ENCODE peak calls at places on chromosome 19, in five cellular contexts. One of them, this sample, is unnamed.

GRCh38 chr19:31231181-31231580 is 118.1 kb downstream of the TSHZ3 start:
- DNase-seq in hepatocyte: no peak
- DNase-seq in AG09319: no peak
- DNase-seq in astrocyte of the cerebellum: peak
- DNase-seq in epithelial cell of esophagus: no peak
- DNase-seq in this sample: no peak

GRCh38 chr19:38666662-38667448 is 19.4 kb downstream of the ACTN4 start:
- DNase-seq in hepatocyte: peak
- DNase-seq in AG09319: no peak
- DNase-seq in astrocyte of the cerebellum: peak
- DNase-seq in epithelial cell of esophagus: peak
- DNase-seq in this sample: no peak

GRCh38 chr19:50975766-50976165 is 6.4 kb upstream of the KLK6 start:
- DNase-seq in hepatocyte: peak
- DNase-seq in AG09319: no peak
- DNase-seq in astrocyte of the cerebellum: no peak
- DNase-seq in epithelial cell of esophagus: peak
- DNase-seq in this sample: no peak

GRCh38 chr19:30097746-30098280 is 155.8 kb downstream of the URI1 start:
- DNase-seq in hepatocyte: no peak
- DNase-seq in AG09319: no peak
- DNase-seq in astrocyte of the cerebellum: no peak
- DNase-seq in epithelial cell of esophagus: no peak
- DNase-seq in this sample: no peak

GRCh38 chr19:1102407-1103106 is 1.2 kb upstream of the GPX4 start:
- DNase-seq in hepatocyte: peak
- DNase-seq in AG09319: peak
- DNase-seq in astrocyte of the cerebellum: peak
- DNase-seq in epithelial cell of esophagus: peak
- DNase-seq in this sample: peak

GRCh38 chr19:19540707-19541515 is 2.8 kb downstream of the CILP2 start:
- DNase-seq in hepatocyte: peak
- DNase-seq in AG09319: no peak
- DNase-seq in astrocyte of the cerebellum: no peak
- DNase-seq in epithelial cell of esophagus: peak
- DNase-seq in this sample: no peak

GRCh38 chr19:4369888-4370260 is 26.5 kb downstream of the MPND start:
- DNase-seq in hepatocyte: no peak
- DNase-seq in AG09319: no peak
- DNase-seq in astrocyte of the cerebellum: no peak
- DNase-seq in epithelial cell of esophagus: peak
- DNase-seq in this sample: no peak

GRCh38 chr19:38290631-38291147 is 13.4 kb upstream of the C19orf33 start:
- DNase-seq in hepatocyte: peak
- DNase-seq in AG09319: peak
- DNase-seq in astrocyte of the cerebellum: peak
- DNase-seq in epithelial cell of esophagus: peak
- DNase-seq in this sample: no peak

GRCh38 chr19:45852145-45852750 is 10.7 kb downstream of the SYMPK start:
- DNase-seq in hepatocyte: no peak
- DNase-seq in AG09319: no peak
- DNase-seq in astrocyte of the cerebellum: no peak
- DNase-seq in epithelial cell of esophagus: no peak
- DNase-seq in this sample: no peak

GRCh38 chr19:17762505-17763229 is 11.4 kb downstream of the FCHO1 start:
- DNase-seq in hepatocyte: no peak
- DNase-seq in AG09319: no peak
- DNase-seq in astrocyte of the cerebellum: peak
- DNase-seq in epithelial cell of esophagus: peak
- DNase-seq in this sample: no peak

GRCh38 chr19:18912933-18913332 is 6.3 kb downstream of the COPE start:
- DNase-seq in hepatocyte: no peak
- DNase-seq in AG09319: no peak
- DNase-seq in astrocyte of the cerebellum: no peak
- DNase-seq in epithelial cell of esophagus: no peak
- DNase-seq in this sample: no peak

GRCh38 chr19:17335575-17335974 is 920 bp upstream of the ANO8 start:
- DNase-seq in hepatocyte: peak
- DNase-seq in AG09319: no peak
- DNase-seq in astrocyte of the cerebellum: no peak
- DNase-seq in epithelial cell of esophagus: no peak
- DNase-seq in this sample: no peak

GRCh38 chr19:49836176-49837008 is 14.6 kb upstream of the PTOV1 start:
- DNase-seq in hepatocyte: no peak
- DNase-seq in AG09319: no peak
- DNase-seq in astrocyte of the cerebellum: no peak
- DNase-seq in epithelial cell of esophagus: no peak
- DNase-seq in this sample: no peak

GRCh38 chr19:47152205-47152604 is 21.6 kb downstream of the SAE1 start:
- DNase-seq in hepatocyte: no peak
- DNase-seq in AG09319: no peak
- DNase-seq in astrocyte of the cerebellum: no peak
- DNase-seq in epithelial cell of esophagus: no peak
- DNase-seq in this sample: no peak

GRCh38 chr19:39752390-39752789 is 14.6 kb upstream of the CLC start:
- DNase-seq in hepatocyte: no peak
- DNase-seq in AG09319: no peak
- DNase-seq in astrocyte of the cerebellum: no peak
- DNase-seq in epithelial cell of esophagus: no peak
- DNase-seq in this sample: no peak

GRCh38 chr19:39745645-39746044 is 7.8 kb upstream of the CLC start:
- DNase-seq in hepatocyte: no peak
- DNase-seq in AG09319: no peak
- DNase-seq in astrocyte of the cerebellum: no peak
- DNase-seq in epithelial cell of esophagus: no peak
- DNase-seq in this sample: no peak

GRCh38 chr19:39752795-39753194 is 15.0 kb upstream of the CLC start:
- DNase-seq in hepatocyte: no peak
- DNase-seq in AG09319: no peak
- DNase-seq in astrocyte of the cerebellum: no peak
- DNase-seq in epithelial cell of esophagus: no peak
- DNase-seq in this sample: no peak

GRCh38 chr19:39746836-39747529 is 9.2 kb upstream of the CLC start:
- DNase-seq in hepatocyte: no peak
- DNase-seq in AG09319: no peak
- DNase-seq in astrocyte of the cerebellum: no peak
- DNase-seq in epithelial cell of esophagus: no peak
- DNase-seq in this sample: no peak
- TF ChIP-seq CTCF in hepatocyte: no peak
- TF ChIP-seq CTCF in AG09319: no peak
- TF ChIP-seq CTCF in astrocyte of the cerebellum: no peak
- TF ChIP-seq CTCF in epithelial cell of esophagus: no peak
- TF ChIP-seq CTCF in this sample: no peak

DNA sequence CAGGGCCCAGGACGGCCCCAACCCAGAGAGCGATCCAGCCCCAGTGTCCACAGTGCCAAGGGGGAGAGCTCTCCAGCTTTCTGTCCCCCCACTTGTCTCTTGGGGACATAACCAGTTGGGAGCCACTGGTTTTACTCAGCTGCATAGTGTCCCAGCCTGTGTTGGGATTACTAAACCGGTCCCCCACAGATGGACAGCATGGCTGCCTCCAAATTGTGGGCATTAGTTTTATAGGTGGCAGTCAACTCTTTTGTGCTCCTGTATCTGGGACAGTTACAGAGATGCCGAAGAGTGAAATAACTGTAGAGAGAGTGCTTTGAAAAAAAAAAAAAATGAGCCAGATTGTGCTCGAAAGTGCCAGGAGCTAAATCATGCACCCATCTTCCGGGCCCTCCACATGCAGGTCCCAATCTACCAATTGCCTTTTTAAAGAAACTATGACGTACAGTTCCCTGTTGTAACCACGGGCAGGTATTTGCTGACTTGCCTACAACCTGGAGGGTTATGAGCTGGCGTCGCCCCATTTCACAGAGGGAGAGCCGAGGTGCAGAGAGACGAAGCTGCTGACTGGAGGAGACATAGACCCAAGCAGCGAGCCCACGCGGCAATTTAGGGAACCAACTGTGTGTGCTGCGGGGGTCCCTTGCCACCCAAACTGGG is 2.4 kb upstream of the NFIC start:
- DNase-seq in hepatocyte: no peak
- DNase-seq in AG09319: no peak
- DNase-seq in astrocyte of the cerebellum: no peak
- DNase-seq in epithelial cell of esophagus: peak
- DNase-seq in this sample: no peak
- TF ChIP-seq CTCF in hepatocyte: no peak
- TF ChIP-seq CTCF in AG09319: no peak
- TF ChIP-seq CTCF in astrocyte of the cerebellum: no peak
- TF ChIP-seq CTCF in epithelial cell of esophagus: no peak
- TF ChIP-seq CTCF in this sample: no peak

DNA sequence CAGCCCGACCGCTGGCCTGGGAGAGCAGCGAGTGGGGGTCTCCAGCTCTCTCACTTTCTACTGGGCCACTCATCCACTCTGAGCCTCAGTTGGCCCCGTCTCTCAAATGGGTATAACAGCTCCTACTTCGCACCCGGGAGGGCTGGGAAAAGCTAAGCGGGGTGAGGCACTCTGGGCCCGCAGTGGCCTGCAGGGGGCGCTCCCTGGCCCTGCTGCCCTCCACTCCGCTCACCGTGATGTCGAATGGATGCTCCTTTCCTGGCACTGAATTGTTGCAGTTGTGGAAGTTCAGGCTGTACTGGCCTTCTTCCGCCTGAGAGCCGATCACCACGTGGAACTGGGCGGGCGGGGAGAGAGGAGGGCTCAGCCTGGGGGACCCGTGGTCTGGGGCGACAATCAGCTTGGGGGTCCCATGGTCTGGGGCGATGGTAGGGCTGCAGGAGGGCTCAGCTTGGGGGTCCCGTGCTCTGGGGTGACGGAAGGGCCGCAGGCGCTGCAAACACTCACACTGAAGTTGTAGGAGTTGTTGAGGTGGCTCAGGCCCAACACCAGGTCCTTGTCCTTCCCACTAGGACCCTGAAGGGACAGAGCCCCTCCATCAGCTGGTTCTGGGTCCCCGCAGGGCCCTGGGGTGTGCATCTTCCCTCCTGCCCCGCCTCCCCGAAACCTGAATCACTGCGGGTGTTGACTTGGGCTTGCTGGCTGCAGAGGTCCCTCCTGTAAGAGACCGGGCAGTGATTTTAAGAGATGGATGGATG is 3.9 kb downstream of the GPR108 start:
- DNase-seq in hepatocyte: no peak
- DNase-seq in AG09319: no peak
- DNase-seq in astrocyte of the cerebellum: no peak
- DNase-seq in epithelial cell of esophagus: no peak
- DNase-seq in this sample: no peak
- TF ChIP-seq CTCF in hepatocyte: peak
- TF ChIP-seq CTCF in AG09319: peak
- TF ChIP-seq CTCF in astrocyte of the cerebellum: peak
- TF ChIP-seq CTCF in epithelial cell of esophagus: no peak
- TF ChIP-seq CTCF in this sample: no peak

DNA sequence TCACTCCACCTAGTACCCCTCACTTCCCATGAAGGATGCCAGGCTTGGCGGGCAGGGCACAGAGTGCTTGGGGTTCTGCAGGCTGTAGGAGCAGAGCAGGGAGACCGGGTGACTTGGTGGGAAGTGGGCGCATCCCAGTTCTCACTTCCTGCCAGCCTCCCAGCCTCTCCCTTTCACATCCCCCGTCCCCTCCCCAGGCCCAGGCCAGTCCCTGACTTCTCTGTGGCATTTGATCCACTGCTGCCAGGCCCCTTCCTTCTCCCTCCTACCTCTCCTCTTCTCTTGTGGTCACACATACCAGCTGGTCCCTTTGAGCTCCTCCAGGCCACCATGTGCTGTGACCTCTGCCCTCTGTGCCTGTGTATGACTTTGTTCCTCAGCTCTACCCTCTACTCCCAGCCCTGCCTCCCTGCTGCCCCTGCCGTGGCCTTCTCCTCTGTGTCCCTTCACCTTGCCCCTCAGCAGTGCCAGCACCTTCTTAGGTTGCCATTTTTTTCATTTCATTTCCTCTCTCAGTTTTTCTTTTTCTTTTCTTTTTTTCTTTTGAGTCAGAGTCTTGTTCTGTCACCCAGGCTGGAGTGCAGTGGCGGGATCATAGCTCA is 19.5 kb downstream of the MYO1F start:
- DNase-seq in hepatocyte: no peak
- DNase-seq in AG09319: no peak
- DNase-seq in astrocyte of the cerebellum: no peak
- DNase-seq in epithelial cell of esophagus: no peak
- DNase-seq in this sample: no peak
- TF ChIP-seq CTCF in hepatocyte: no peak
- TF ChIP-seq CTCF in AG09319: no peak
- TF ChIP-seq CTCF in astrocyte of the cerebellum: no peak
- TF ChIP-seq CTCF in epithelial cell of esophagus: no peak
- TF ChIP-seq CTCF in this sample: no peak

GRCh38 chr19:23437901-23438300 is 42.6 kb upstream of the ZNF91 start:
- DNase-seq in hepatocyte: no peak
- DNase-seq in AG09319: no peak
- DNase-seq in astrocyte of the cerebellum: no peak
- DNase-seq in epithelial cell of esophagus: no peak
- DNase-seq in this sample: no peak

GRCh38 chr19:23439623-23440022 is 44.4 kb upstream of the ZNF91 start:
- DNase-seq in hepatocyte: no peak
- DNase-seq in AG09319: no peak
- DNase-seq in astrocyte of the cerebellum: no peak
- DNase-seq in epithelial cell of esophagus: no peak
- DNase-seq in this sample: no peak

GRCh38 chr19:23436318-23436717 is 41.0 kb upstream of the ZNF91 start:
- DNase-seq in hepatocyte: no peak
- DNase-seq in AG09319: no peak
- DNase-seq in astrocyte of the cerebellum: no peak
- DNase-seq in epithelial cell of esophagus: no peak
- DNase-seq in this sample: no peak

GRCh38 chr19:23440207-23440606 is 44.9 kb upstream of the ZNF91 start:
- DNase-seq in hepatocyte: no peak
- DNase-seq in AG09319: no peak
- DNase-seq in astrocyte of the cerebellum: no peak
- DNase-seq in epithelial cell of esophagus: no peak
- DNase-seq in this sample: no peak

GRCh38 chr19:23436944-23437343 is 41.7 kb upstream of the ZNF91 start:
- DNase-seq in hepatocyte: no peak
- DNase-seq in AG09319: no peak
- DNase-seq in astrocyte of the cerebellum: no peak
- DNase-seq in epithelial cell of esophagus: no peak
- DNase-seq in this sample: no peak
- TF ChIP-seq CTCF in hepatocyte: no peak
- TF ChIP-seq CTCF in AG09319: no peak
- TF ChIP-seq CTCF in astrocyte of the cerebellum: peak
- TF ChIP-seq CTCF in epithelial cell of esophagus: peak
- TF ChIP-seq CTCF in this sample: no peak

This sample was measured in thoracic aorta.